ENCODE peak calls at places on chromosomes 7 and 10, in eight cellular contexts. A is ovary, Q is A549, C is pancreas, F is astrocyte of the spinal cord, L is endothelial cell, K is body of pancreas, P is neural crest cell. I is an unnamed sample.

GRCh38 chr7:107813524-107813923 is 10.5 kb upstream of the SLC26A3 start:
- DNase-seq in A (no peak), L (no peak), C (no peak), Q (no peak), F (no peak), K (no peak), P (no peak), I (peak)

GRCh38 chr10:77554996-77555397 is 82.6 kb downstream of the KCNMA1 start:
- DNase-seq in Q (no peak), K (no peak), P (no peak), L (no peak), A (no peak), F (peak), C (peak), I (peak)

GRCh38 chr7:25861704-25862253 is 290.2 kb upstream of the NFE2L3 start:
- DNase-seq in P (no peak), K (no peak), A (no peak), L (no peak), F (no peak), Q (no peak), C (no peak), I (no peak)

GRCh38 chr7:23065974-23066373 is 39.6 kb upstream of the KLHL7 start:
- DNase-seq in P (no peak), L (no peak), F (no peak), K (no peak), Q (no peak), A (no peak), C (no peak), I (no peak)

GRCh38 chr7:78124221-78124620 is 325.6 kb downstream of the PHTF2 start:
- DNase-seq in L (no peak), A (no peak), Q (no peak), K (no peak), C (no peak), P (no peak), F (no peak), I (no peak)

GRCh38 chr10:4775808-4776207 is 50.2 kb upstream of the AKR1E2 start:
- DNase-seq in K (no peak), C (no peak), F (peak), P (no peak), Q (peak), A (no peak), L (no peak), I (no peak)

GRCh38 chr7:17659126-17659525 is 281.2 kb downstream of the SNX13 start:
- DNase-seq in F (no peak), P (no peak), L (no peak), A (no peak), K (no peak), Q (no peak), C (no peak), I (no peak)

GRCh38 chr7:75808106-75808505 is 5.5 kb downstream of the CCL24 start:
- DNase-seq in C (no peak), P (no peak), L (no peak), K (no peak), F (no peak), A (no peak), Q (no peak), I (no peak)

GRCh38 chr10:98223874-98224273 is 44.1 kb downstream of the LOXL4 start:
- DNase-seq in C (no peak), Q (no peak), A (no peak), L (no peak), P (no peak), F (no peak), K (no peak), I (no peak)

GRCh38 chr7:73704640-73705550 is 14.6 kb downstream of the STX1A start:
- DNase-seq in F (peak), L (no peak), A (no peak), P (no peak), C (no peak), K (no peak), Q (peak), I (no peak)

GRCh38 chr10:132774179-132774904 is 11.6 kb downstream of the NKX6-2 start:
- DNase-seq in K (peak), Q (no peak), A (no peak), P (no peak), L (no peak), C (no peak), F (no peak), I (no peak)

GRCh38 chr7:20323587-20323986 is 7.1 kb upstream of the ITGB8 start:
- DNase-seq in C (no peak), K (no peak), P (no peak), Q (no peak), F (no peak), L (no peak), A (no peak), I (no peak)

GRCh38 chr10:127921751-127922140 is 14.8 kb downstream of the PTPRE start:
- DNase-seq in Q (no peak), A (no peak), F (no peak), C (no peak), P (no peak), K (no peak), L (no peak), I (no peak)

GRCh38 chr7:4959356-4959755 is 369 bp upstream of the MMD2 start:
- DNase-seq in C (no peak), F (no peak), P (no peak), Q (no peak), K (no peak), L (no peak), A (no peak), I (no peak)

GRCh38 chr10:117188399-117188798 is 8.9 kb upstream of the KCNK18 start:
- DNase-seq in A (no peak), L (no peak), F (no peak), Q (no peak), C (no peak), K (no peak), P (no peak), I (no peak)

GRCh38 chr10:92839191-92840085 is 8.9 kb upstream of the EXOC6 start:
- DNase-seq in K (peak), L (peak), Q (peak), P (peak), A (peak), F (peak), C (no peak), I (peak)

GRCh38 chr10:83765711-83766110 is 373.6 kb upstream of the GHITM start:
- DNase-seq in P (no peak), C (no peak), A (no peak), F (no peak), K (no peak), Q (peak), L (no peak), I (no peak)

GRCh38 chr10:126972622-126973414 is 67.6 kb downstream of the DOCK1 start:
- DNase-seq in K (peak), P (no peak), Q (peak), F (peak), L (no peak), C (peak), A (no peak), I (no peak)

GRCh38 chr10:125591846-125592245 is 91.1 kb downstream of the TEX36 start:
- DNase-seq in K (no peak), C (no peak), F (no peak), A (no peak), L (no peak), P (no peak), Q (no peak), I (no peak)

GRCh38 chr7:102978280-102978679 is 65.5 kb downstream of the LRRC17 start:
- DNase-seq in F (peak), A (peak), P (no peak), K (peak), C (no peak), Q (peak), L (no peak), I (no peak)

GRCh38 chr7:5370454-5371353 is 52.9 kb downstream of the TNRC18 start:
- DNase-seq in Q (no peak), K (no peak), P (no peak), F (no peak), A (no peak), L (no peak), C (no peak), I (no peak)

GRCh38 chr7:90828601-90829000 is 232.5 kb downstream of the CDK14 start:
- DNase-seq in F (no peak), P (no peak), Q (no peak), C (no peak), K (no peak), A (no peak), L (no peak), I (no peak)

GRCh38 chr7:15446722-15447121 is 115.1 kb downstream of the AGMO start:
- DNase-seq in P (no peak), C (no peak), A (no peak), F (no peak), K (no peak), L (no peak), Q (no peak), I (no peak)

GRCh38 chr7:127812540-127812939 is 160.5 kb downstream of the SND1 start:
- DNase-seq in F (no peak), Q (no peak), C (no peak), P (no peak), A (no peak), K (no peak), L (no peak), I (no peak)

GRCh38 chr7:155665957-155666287 is 21.5 kb downstream of the RBM33 start:
- DNase-seq in A (no peak), P (no peak), K (no peak), L (no peak), Q (peak), F (peak), C (no peak), I (no peak)

GRCh38 chr10:115092555-115093285 is 445 bp upstream of the ATRNL1 start:
- DNase-seq in L (peak), A (peak), C (peak), P (peak), Q (peak), F (peak), K (peak), I (peak)

GRCh38 chr10:103829838-103830465 is 25.4 kb downstream of the SH3PXD2A start:
- DNase-seq in L (no peak), F (no peak), K (no peak), Q (no peak), A (no peak), C (no peak), P (no peak), I (no peak)

GRCh38 chr7:129739427-129739826 is 127.9 kb downstream of the NRF1 start:
- DNase-seq in L (no peak), A (peak), P (no peak), C (no peak), K (peak), Q (no peak), F (peak), I (no peak)

GRCh38 chr10:87578799-87579401 is 74.2 kb downstream of the MINPP1 start:
- DNase-seq in L (no peak), P (no peak), A (peak), F (no peak), C (no peak), K (peak), Q (peak), I (no peak)

GRCh38 chr7:11161499-11161898 is 187.8 kb downstream of the PHF14 start:
- DNase-seq in Q (no peak), F (no peak), C (no peak), A (no peak), K (no peak), L (no peak), P (no peak), I (no peak)

GRCh38 chr10:95987685-95988426 is 55.5 kb upstream of the CCNJ start:
- DNase-seq in A (no peak), Q (no peak), F (no peak), K (no peak), P (no peak), L (no peak), C (no peak), I (no peak)

GRCh38 chr10:95988702-95989101 is 54.7 kb upstream of the CCNJ start:
- DNase-seq in L (no peak), P (no peak), K (no peak), C (no peak), Q (peak), F (no peak), A (no peak), I (no peak)
- TF ChIP-seq CTCF in L (no peak), P (no peak), K (no peak), C (no peak), Q (no peak), F (no peak), A (no peak), I (no peak)

GRCh38 chr10:122957474-122957873 is 3.4 kb upstream of the C10orf88 start:
- DNase-seq in C (no peak), F (no peak), A (no peak), P (no peak), K (no peak), Q (no peak), L (no peak), I (no peak)

GRCh38 chr10:122955892-122956291 is 1.9 kb upstream of the C10orf88 start:
- DNase-seq in K (no peak), L (no peak), C (no peak), P (no peak), A (no peak), F (no peak), Q (no peak), I (no peak)

GRCh38 chr10:122954731-122955050 is 664 bp upstream of the C10orf88 start:
- DNase-seq in A (no peak), L (no peak), F (no peak), C (peak), P (no peak), K (no peak), Q (no peak), I (no peak)

GRCh38 chr10:122949296-122949695 is 4.7 kb downstream of the C10orf88 start:
- DNase-seq in F (no peak), Q (no peak), A (no peak), P (no peak), K (no peak), C (no peak), L (no peak), I (no peak)

DNA sequence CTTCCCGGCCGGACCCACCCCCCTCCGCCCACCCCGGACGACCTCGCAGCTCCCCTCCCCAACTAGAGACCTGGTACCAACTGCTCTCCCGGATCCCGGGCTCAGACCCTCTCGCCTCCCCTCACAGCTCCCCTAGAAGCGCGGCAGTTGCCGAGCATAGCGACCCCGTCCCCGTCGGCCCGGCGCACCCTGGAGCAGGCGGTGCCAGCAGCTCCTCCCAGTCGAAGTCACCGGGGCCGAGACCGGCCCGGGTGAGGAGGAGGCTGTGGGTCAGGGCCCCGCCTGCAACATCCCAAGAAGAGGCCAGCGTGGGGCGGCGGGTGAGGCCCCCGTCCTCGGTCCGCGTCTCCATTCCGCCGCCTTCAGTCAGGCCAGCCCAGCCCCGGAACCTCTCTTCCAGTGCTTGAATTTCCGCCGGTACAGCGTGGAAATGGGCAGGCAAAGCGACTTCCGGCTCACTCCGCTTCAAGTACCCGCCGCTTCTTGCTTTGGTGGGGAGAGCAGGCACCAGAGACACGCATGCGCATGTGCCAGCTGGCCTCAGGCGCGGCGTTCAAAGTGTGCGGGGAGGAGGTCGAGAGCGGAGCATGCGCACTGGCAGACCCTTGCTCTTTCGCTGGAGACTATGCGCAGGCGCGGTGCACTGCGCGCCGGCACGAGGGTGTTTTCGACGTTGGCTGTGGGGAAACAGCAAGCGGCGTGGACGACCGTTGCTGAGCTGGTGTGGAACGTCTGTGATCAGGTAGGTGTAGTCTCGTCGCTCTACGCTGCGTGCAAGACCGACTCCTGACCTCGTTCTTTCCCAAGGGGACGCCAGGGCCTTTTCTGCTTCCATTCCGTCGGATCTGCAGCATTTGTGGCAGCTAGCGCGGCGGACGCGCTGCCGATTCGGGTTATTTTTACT is at the start of gene C10orf88:
- DNase-seq in L (peak), A (peak), Q (peak), P (peak), C (peak), K (peak), F (peak), I (peak)
- TF ChIP-seq CTCF in L (no peak), A (no peak), Q (no peak), P (no peak), C (no peak), K (no peak), F (no peak), I (no peak)

DNA sequence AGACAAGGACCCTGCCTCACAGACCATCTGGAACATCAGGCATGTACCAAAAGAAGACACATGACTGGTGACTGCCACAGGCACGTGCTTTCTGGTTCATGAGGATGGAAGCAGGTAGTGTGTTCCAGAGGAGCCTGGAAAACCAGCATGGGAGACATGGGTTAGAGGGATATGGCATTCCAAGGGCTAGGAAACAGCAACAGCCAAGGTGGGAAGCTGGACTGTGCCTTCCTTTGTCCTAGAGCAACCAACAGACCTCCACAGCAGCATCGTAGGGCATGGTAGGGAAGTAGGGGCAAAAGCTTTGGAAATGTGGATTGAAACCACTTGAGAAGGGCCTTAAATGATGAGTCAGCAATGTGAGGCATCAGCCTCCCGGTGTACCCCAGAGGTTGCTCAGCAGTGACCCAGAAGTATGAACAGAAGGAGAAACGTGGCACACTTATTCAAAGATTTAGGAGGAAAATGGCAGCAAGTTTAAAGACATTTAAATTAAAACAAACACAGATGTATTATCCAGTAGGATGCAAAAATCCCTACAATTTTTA is 51.0 kb downstream of the PRLHR start:
- DNase-seq in L (no peak), A (no peak), C (no peak), F (no peak), K (no peak), P (no peak), Q (no peak), I (no peak)
- TF ChIP-seq CTCF in L (no peak), A (no peak), C (no peak), F (no peak), K (no peak), P (peak), Q (no peak), I (peak)

DNA sequence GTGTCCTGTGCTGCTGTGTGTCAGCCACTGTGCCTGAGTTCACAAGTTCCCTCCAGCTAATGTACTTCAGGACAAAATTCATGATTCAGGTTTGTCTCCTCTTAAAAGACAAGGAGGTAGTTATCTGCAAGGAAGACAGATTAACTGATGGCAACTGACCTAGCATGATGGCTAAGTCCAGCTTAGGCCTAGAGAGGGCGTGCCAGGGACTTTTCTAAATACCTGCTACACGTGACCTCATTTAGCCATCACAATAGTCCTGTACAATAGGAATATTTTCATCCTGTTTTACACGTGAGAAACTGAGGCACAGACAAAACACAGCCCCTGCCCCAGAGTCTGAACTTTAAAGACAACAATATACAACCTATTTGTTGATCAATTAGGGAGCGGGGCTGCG is 275.7 kb downstream of the XPNPEP1 start:
- DNase-seq in F (no peak), C (no peak), A (no peak), P (no peak), Q (peak), K (no peak), L (no peak), I (no peak)
- TF ChIP-seq CTCF in F (no peak), C (no peak), A (no peak), P (no peak), Q (no peak), K (no peak), L (no peak), I (no peak)

DNA sequence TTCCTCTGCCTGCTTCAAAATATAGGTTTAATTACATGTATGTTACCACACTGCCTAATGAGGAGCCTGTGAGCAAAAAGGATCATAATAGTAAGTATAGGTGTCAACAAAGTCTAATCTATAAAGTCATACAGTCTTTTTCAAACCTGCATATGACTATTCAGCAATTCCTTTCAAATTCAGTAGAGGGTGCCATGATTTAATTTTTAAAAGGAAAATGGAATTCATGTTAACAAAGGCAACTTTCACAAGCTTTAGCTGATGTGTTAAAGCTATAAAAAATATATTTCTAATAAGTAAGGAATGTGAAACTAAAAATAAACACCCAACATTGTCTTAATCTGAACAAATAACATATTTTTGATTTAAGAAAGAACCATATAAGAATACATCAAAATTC is 52.1 kb downstream of the MPP7 start:
- DNase-seq in K (no peak), C (no peak), F (peak), A (no peak), Q (peak), P (no peak), L (no peak), I (no peak)
- TF ChIP-seq CTCF in K (peak), C (peak), F (peak), A (peak), Q (peak), P (peak), L (peak), I (peak)

I was measured in activated CD8-positive, alpha-beta T cell treated with anti-CD3 and anti-CD28 coated beads for 36 hours.